ENCODE peak calls at places on chromosomes 6 and 20, in five cellular contexts. T is hippocampal formation; L is fibroblast of the aortic adventitia; A is activated T-helper 1 cell treated with anti-CD3 and anti-CD28 coated beads, Interleukin-2, amount 50 U/mL, for 16 hours; U is T-cell. F is an unnamed sample.
A peak's percentile ranks its signal among the peaks of the same experiment; 100 is the strongest.

GRCh38 chr6:282867-283416 is 9.3 kb upstream of the DUSP22 start:
- DNase-seq in T (no peak), L (no peak), A (no peak), U (no peak), F (no peak)

GRCh38 chr6:35590622-35591066 is 77.9 kb upstream of the TULP1 start:
- DNase-seq in T (peak; percentile 20), L (no peak), A (no peak), U (no peak), F (no peak)

GRCh38 chr6:164563866-164564265 is 745.5 kb downstream of the C6orf118 start:
- DNase-seq in T (peak; percentile 5), L (no peak), A (no peak), U (no peak), F (no peak)

GRCh38 chr6:44787254-44787844 is 399.8 kb downstream of the CDC5L start:
- DNase-seq in T (no peak), L (no peak), A (no peak), U (no peak), F (no peak)

GRCh38 chr20:2086177-2086979 is 15.2 kb upstream of the STK35 start:
- DNase-seq in T (no peak), L (peak; percentile 19), A (no peak), U (no peak), F (no peak)

GRCh38 chr20:4830212-4830607 is 108.5 kb downstream of the PRND start:
- DNase-seq in T (no peak), L (no peak), A (no peak), U (no peak), F (no peak)

GRCh38 chr20:51616060-51616459 is 73.5 kb upstream of the NFATC2 start:
- DNase-seq in T (no peak), L (no peak), A (no peak), U (no peak), F (no peak)

GRCh38 chr6:144007779-144008500 is at the start of gene PLAGL1:
- DNase-seq in T (no peak), L (peak; percentile 69), A (peak; percentile 9), U (no peak), F (peak; percentile 70)

GRCh38 chr20:18421608-18422007 is 45.2 kb downstream of the DZANK1 start:
- DNase-seq in T (no peak), L (no peak), A (no peak), U (no peak), F (no peak)

F was measured in activated CD8-positive, alpha-beta memory T cell treated with anti-CD3 and anti-CD28 coated beads for 24 hours.